ENCODE peak calls at places on chromosomes 16 and 17, in nine cellular contexts. Y is AG10803, A is HL-60, L is OCI-LY7, E is ascending aorta, M is AG04449, R is Peyer's patch, K is B cell, W is progenitor cell of endocrine pancreas. D is an unnamed sample.

GRCh38 chr16:86059253-86060171 is 160.6 kb downstream of the IRF8 start:
- DNase-seq in Y (no peak), A (no peak), L (no peak), E (no peak), M (no peak), R (no peak), K (no peak), W (no peak), D (no peak)

GRCh38 chr16:14628806-14629611 is 1.1 kb downstream of the PARN start:
- DNase-seq in Y (no peak), A (no peak), L (peak; percentile 30), E (no peak), M (no peak), R (no peak), K (no peak), W (no peak), D (no peak)

GRCh38 chr17:33602981-33603380 is 309.9 kb upstream of the ASIC2 start:
- DNase-seq in Y (no peak), A (no peak), L (no peak), E (no peak), M (no peak), R (no peak), K (no peak), W (no peak), D (peak; percentile 14)

GRCh38 chr17:17041018-17041521 is 1.2 kb upstream of the MPRIP start:
- DNase-seq in Y (peak; percentile 55), A (no peak), L (no peak), E (no peak), M (no peak), R (no peak), K (no peak), W (no peak), D (no peak)

GRCh38 chr16:4481526-4481925 is 5.3 kb downstream of the HMOX2 start:
- DNase-seq in Y (no peak), A (no peak), L (no peak), E (no peak), M (no peak), R (no peak), K (no peak), W (no peak), D (no peak)

GRCh38 chr16:88691924-88692560 is 5.7 kb upstream of the SNAI3 start:
- DNase-seq in Y (no peak), A (peak; percentile 53), L (no peak), E (no peak), M (no peak), R (peak; percentile 73), K (peak; percentile 77), W (no peak), D (no peak)

GRCh38 chr17:81870155-81870977 is 771 bp downstream of the ARHGDIA start:
- DNase-seq in Y (peak; percentile 45), A (no peak), L (peak; percentile 76), E (no peak), M (no peak), R (peak; percentile 79), K (peak; percentile 58), W (no peak), D (no peak)

GRCh38 chr16:78022347-78022746 is at the start of gene CLEC3A:
- DNase-seq in Y (no peak), A (no peak), L (no peak), E (no peak), M (no peak), R (no peak), K (no peak), W (no peak), D (no peak)

GRCh38 chr16:2831203-2831602 is 1.1 kb downstream of the ZG16B start:
- DNase-seq in Y (no peak), A (no peak), L (no peak), E (no peak), M (no peak), R (no peak), K (no peak), W (no peak), D (no peak)

GRCh38 chr16:55444754-55445485 is 34.1 kb upstream of the MMP2 start:
- DNase-seq in Y (no peak), A (peak; percentile 67), L (no peak), E (no peak), M (no peak), R (peak; percentile 51), K (no peak), W (no peak), D (no peak)

GRCh38 chr17:1494203-1494602 is 1.7 kb upstream of the MYO1C start:
- DNase-seq in Y (no peak), A (no peak), L (no peak), E (no peak), M (no peak), R (no peak), K (no peak), W (no peak), D (no peak)

GRCh38 chr17:77733576-77734296 is 224.8 kb upstream of the TNRC6C start:
- DNase-seq in Y (no peak), A (no peak), L (no peak), E (peak; percentile 18), M (no peak), R (no peak), K (no peak), W (no peak), D (no peak)

GRCh38 chr17:79923974-79924638 is 84.9 kb upstream of the CBX4 start:
- DNase-seq in Y (no peak), A (no peak), L (peak; percentile 55), E (no peak), M (no peak), R (peak; percentile 81), K (no peak), W (peak; percentile 60), D (peak; percentile 77)

GRCh38 chr17:68356520-68356919 is 65.2 kb downstream of the ARSG start:
- DNase-seq in Y (no peak), A (no peak), L (no peak), E (no peak), M (no peak), R (peak; percentile 71), K (no peak), W (no peak), D (no peak)

DNA sequence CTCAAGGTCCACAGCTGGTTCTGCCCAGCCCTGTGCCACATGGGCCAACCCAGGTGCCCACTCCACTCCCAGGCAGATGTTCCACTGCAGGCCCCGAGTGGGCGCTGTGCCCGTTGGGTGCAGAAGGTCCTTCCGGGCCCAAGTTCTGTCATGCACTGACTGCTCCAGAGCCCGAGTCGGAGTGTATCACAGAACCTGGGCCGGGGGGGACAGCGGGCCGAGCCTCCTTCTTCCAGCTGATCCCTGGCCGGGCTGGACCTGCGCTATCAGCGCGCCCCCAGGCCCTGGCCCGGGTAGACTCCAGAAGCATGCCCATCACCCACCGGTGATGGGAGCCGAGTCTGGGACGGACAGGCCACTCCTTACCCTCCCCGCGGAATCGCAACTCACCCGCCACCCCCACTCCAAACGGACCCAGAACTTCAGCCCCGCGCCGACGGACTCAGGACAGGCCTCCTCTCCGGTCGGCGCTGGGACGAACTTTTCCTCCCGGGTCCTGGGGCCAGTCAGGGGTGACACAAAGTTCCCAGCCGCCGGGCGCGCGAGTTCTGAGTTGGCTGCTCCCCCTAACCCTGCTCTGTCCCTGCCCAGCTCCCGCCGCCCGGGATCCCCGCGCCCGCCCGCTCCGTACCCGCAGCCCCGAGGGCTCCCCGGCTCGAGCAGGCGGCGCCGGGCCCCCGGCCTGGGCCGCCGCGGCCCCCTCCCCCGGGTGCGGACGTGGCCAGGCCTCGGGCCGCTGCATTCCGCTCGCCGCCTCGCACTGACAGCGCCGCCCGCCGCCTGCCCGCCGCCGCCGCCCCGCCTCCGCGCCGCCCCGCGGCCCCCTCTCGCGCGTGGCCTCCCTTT is at the start of gene COPZ2:
- DNase-seq in Y (peak; percentile 69), A (no peak), L (no peak), E (peak; percentile 88), M (no peak), R (peak; percentile 82), K (peak; percentile 86), W (peak; percentile 22), D (peak; percentile 14)
- TF ChIP-seq CTCF in Y (peak; percentile 56), A (peak; percentile 60), L (peak; percentile 65), E (peak; percentile 40), M (peak; percentile 81), R (peak; percentile 63), K (peak; percentile 94), W (peak; percentile 41), D (peak; percentile 48)

GRCh38 chr17:73194514-73195222 is 1.8 kb downstream of the COG1 start:
- DNase-seq in Y (peak; percentile 37), A (no peak), L (no peak), E (no peak), M (peak; percentile 47), R (peak; percentile 32), K (no peak), W (no peak), D (no peak)

GRCh38 chr17:73198201-73198929 is 5.5 kb downstream of the COG1 start:
- DNase-seq in Y (no peak), A (no peak), L (no peak), E (no peak), M (no peak), R (peak; percentile 35), K (no peak), W (no peak), D (no peak)

GRCh38 chr17:73197141-73197540 is 4.3 kb downstream of the COG1 start:
- DNase-seq in Y (no peak), A (no peak), L (no peak), E (no peak), M (no peak), R (peak; percentile 21), K (no peak), W (no peak), D (no peak)

GRCh38 chr17:73198930-73199260 is 6.0 kb downstream of the COG1 start:
- DNase-seq in Y (no peak), A (no peak), L (no peak), E (no peak), M (no peak), R (peak; percentile 29), K (no peak), W (no peak), D (no peak)

GRCh38 chr17:73196500-73196899 is 3.6 kb downstream of the COG1 start:
- DNase-seq in Y (peak; percentile 37), A (no peak), L (no peak), E (no peak), M (no peak), R (peak; percentile 80), K (no peak), W (no peak), D (no peak)
- TF ChIP-seq CTCF in Y (peak; percentile 45), A (no peak), L (no peak), E (no peak), M (peak; percentile 20), R (no peak), K (no peak), W (peak; percentile 41), D (peak; percentile 38)

DNA sequence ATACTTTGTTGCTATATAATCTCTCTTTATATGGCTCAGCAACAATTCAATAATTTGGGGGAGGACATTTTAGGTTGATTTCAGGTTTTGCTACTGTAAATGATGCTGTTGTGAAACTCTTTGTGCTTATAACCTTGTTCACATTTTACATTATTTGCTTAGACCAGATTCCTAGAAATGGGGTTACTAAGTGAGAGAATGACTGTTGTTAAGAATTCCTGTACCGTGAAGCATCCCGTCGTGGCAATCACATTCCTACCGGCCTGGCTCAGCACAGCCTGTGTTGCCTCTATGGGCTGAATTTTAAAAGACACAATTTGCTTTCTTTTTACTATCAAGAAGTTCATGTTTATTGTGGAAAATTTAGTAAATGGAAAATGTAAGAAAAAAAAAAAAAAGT is 31.4 kb downstream of the B9D1 start:
- DNase-seq in Y (peak; percentile 89), A (no peak), L (no peak), E (no peak), M (peak; percentile 70), R (no peak), K (no peak), W (no peak), D (no peak)
- TF ChIP-seq CTCF in Y (peak; percentile 31), A (no peak), L (no peak), E (no peak), M (no peak), R (no peak), K (no peak), W (no peak), D (no peak)

GRCh38 chr17:21058098-21058893 is 15.5 kb upstream of the USP22 start:
- DNase-seq in Y (peak; percentile 34), A (no peak), L (peak; percentile 38), E (no peak), M (no peak), R (no peak), K (no peak), W (no peak), D (no peak)
- TF ChIP-seq CTCF in Y (peak; percentile 31), A (no peak), L (peak; percentile 17), E (no peak), M (peak; percentile 28), R (no peak), K (no peak), W (no peak), D (no peak)